ENCODE peak calls at places on chromosomes 3 and 15, in four cellular contexts. One of them, this sample, is unnamed.

GRCh38 chr3:42451546-42452230 is 41.3 kb upstream of the LYZL4 start:
- DNase-seq in HepG2: no peak
- DNase-seq in H1: no peak
- DNase-seq in spleen: peak; percentile 77
- DNase-seq in this sample: no peak

GRCh38 chr3:8784676-8785435 is 15.4 kb upstream of the OXTR start:
- DNase-seq in H1: no peak
- DNase-seq in spleen: no peak
- DNase-seq in HepG2: no peak
- DNase-seq in this sample: no peak

GRCh38 chr15:65323071-65323511 is 18.6 kb downstream of the RNU5B-1 start:
- DNase-seq in H1: no peak
- DNase-seq in HepG2: no peak
- DNase-seq in spleen: no peak
- DNase-seq in this sample: no peak

GRCh38 chr3:87625911-87626310 is 349.5 kb upstream of the POU1F1 start:
- DNase-seq in spleen: no peak
- DNase-seq in H1: no peak
- DNase-seq in HepG2: no peak
- DNase-seq in this sample: no peak

GRCh38 chr3:131361464-131362421 is 19.8 kb upstream of the NUDT16 start:
- DNase-seq in H1: peak; percentile 95
- DNase-seq in HepG2: no peak
- DNase-seq in spleen: peak; percentile 96
- DNase-seq in this sample: no peak

GRCh38 chr15:32838820-32839219 is 121.0 kb downstream of the GREM1 start:
- DNase-seq in spleen: no peak
- DNase-seq in HepG2: peak; percentile 71
- DNase-seq in H1: no peak
- DNase-seq in this sample: no peak

GRCh38 chr3:29144807-29145206 is 136.1 kb upstream of the RBMS3 start:
- DNase-seq in HepG2: no peak
- DNase-seq in H1: no peak
- DNase-seq in spleen: no peak
- DNase-seq in this sample: no peak

GRCh38 chr15:90598053-90598577 is 68.4 kb downstream of the CRTC3 start:
- DNase-seq in HepG2: peak; percentile 40
- DNase-seq in H1: no peak
- DNase-seq in spleen: peak; percentile 81
- DNase-seq in this sample: no peak

GRCh38 chr3:44223274-44223673 is 18.4 kb upstream of the TOPAZ1 start:
- DNase-seq in HepG2: no peak
- DNase-seq in spleen: no peak
- DNase-seq in H1: no peak
- DNase-seq in this sample: no peak

GRCh38 chr15:99454941-99455795 is 110.6 kb upstream of the MEF2A start:
- DNase-seq in H1: no peak
- DNase-seq in spleen: no peak
- DNase-seq in HepG2: peak; percentile 49
- DNase-seq in this sample: no peak

GRCh38 chr3:111538687-111539086 is 3.3 kb upstream of the CD96 start:
- DNase-seq in HepG2: peak; percentile 13
- DNase-seq in spleen: no peak
- DNase-seq in H1: no peak
- DNase-seq in this sample: no peak

GRCh38 chr3:99783009-99783573 is 34.6 kb upstream of the CMSS1 start:
- DNase-seq in H1: no peak
- DNase-seq in HepG2: no peak
- DNase-seq in spleen: no peak
- DNase-seq in this sample: no peak

GRCh38 chr15:70752142-70752754 is 11.1 kb downstream of the UACA start:
- DNase-seq in H1: no peak
- DNase-seq in HepG2: no peak
- DNase-seq in spleen: no peak
- DNase-seq in this sample: no peak

GRCh38 chr3:14512944-14513332 is 27.2 kb downstream of the GRIP2 start:
- DNase-seq in spleen: no peak
- DNase-seq in H1: no peak
- DNase-seq in HepG2: no peak
- DNase-seq in this sample: no peak

GRCh38 chr15:55992769-55993110 is 672 bp downstream of the NEDD4 start:
- DNase-seq in spleen: no peak
- DNase-seq in HepG2: peak; percentile 45
- DNase-seq in H1: no peak
- DNase-seq in this sample: no peak

GRCh38 chr3:45546636-45547201 is 47.8 kb upstream of the LIMD1 start:
- DNase-seq in H1: peak; percentile 13
- DNase-seq in HepG2: peak; percentile 16
- DNase-seq in spleen: no peak
- DNase-seq in this sample: no peak

GRCh38 chr15:60476713-60477112 is 2.2 kb downstream of the ICE2 start:
- DNase-seq in HepG2: peak; percentile 71
- DNase-seq in spleen: no peak
- DNase-seq in H1: no peak
- DNase-seq in this sample: no peak

GRCh38 chr15:66619152-66619903 is 53.5 kb upstream of the LCTL start:
- DNase-seq in H1: peak; percentile 44
- DNase-seq in HepG2: peak; percentile 52
- DNase-seq in spleen: peak; percentile 88
- DNase-seq in this sample: no peak

GRCh38 chr15:47997170-47997569 is 123.6 kb upstream of the SLC24A5 start:
- DNase-seq in spleen: no peak
- DNase-seq in H1: no peak
- DNase-seq in HepG2: no peak
- DNase-seq in this sample: no peak

GRCh38 chr3:78857494-78858111 is 910.2 kb downstream of the ROBO1 start:
- DNase-seq in H1: no peak
- DNase-seq in HepG2: no peak
- DNase-seq in spleen: no peak
- DNase-seq in this sample: no peak

GRCh38 chr15:40871749-40872617 is 2.1 kb downstream of the RHOV start:
- DNase-seq in HepG2: no peak
- DNase-seq in H1: no peak
- DNase-seq in spleen: no peak
- DNase-seq in this sample: no peak

GRCh38 chr3:198064420-198064819 is 104.4 kb downstream of the LMLN start:
- DNase-seq in H1: no peak
- DNase-seq in spleen: no peak
- DNase-seq in HepG2: no peak
- DNase-seq in this sample: no peak

GRCh38 chr3:198061119-198062067 is 101.4 kb downstream of the LMLN start:
- DNase-seq in spleen: no peak
- DNase-seq in H1: no peak
- DNase-seq in HepG2: no peak
- DNase-seq in this sample: no peak

GRCh38 chr3:198062068-198062465 is 102.0 kb downstream of the LMLN start:
- DNase-seq in spleen: no peak
- DNase-seq in H1: no peak
- DNase-seq in HepG2: no peak
- DNase-seq in this sample: no peak

GRCh38 chr3:198067416-198067815 is 107.4 kb downstream of the LMLN start:
- DNase-seq in HepG2: no peak
- DNase-seq in spleen: no peak
- DNase-seq in H1: no peak
- DNase-seq in this sample: no peak

GRCh38 chr3:198065897-198066296 is 105.9 kb downstream of the LMLN start:
- DNase-seq in HepG2: no peak
- DNase-seq in H1: no peak
- DNase-seq in spleen: no peak
- DNase-seq in this sample: no peak
- TF ChIP-seq POLR2AphosphoS5 in HepG2: no peak
- TF ChIP-seq POLR2AphosphoS5 in H1: no peak
- TF ChIP-seq POLR2AphosphoS5 in spleen: no peak
- TF ChIP-seq POLR2AphosphoS5 in this sample: no peak

DNA sequence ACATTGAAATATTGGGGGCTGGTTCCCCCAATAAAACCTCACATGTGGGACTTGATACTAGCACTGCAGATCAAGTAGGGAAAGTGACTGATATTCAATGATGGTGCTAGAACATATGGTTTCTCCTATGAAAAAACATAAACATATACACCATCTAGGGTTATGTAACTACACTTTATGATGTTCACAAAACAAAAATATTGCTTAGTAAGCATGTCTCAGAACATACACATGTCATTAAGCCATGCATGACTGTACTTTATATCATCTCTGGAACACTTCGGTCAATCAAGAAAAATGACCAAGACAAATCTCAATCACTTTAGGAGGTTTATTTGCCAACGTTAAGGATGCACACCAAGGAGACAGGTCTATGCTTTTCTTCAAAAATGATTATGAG is 57.4 kb downstream of the ZNF717 start:
- DNase-seq in H1: no peak
- DNase-seq in HepG2: no peak
- DNase-seq in spleen: no peak
- DNase-seq in this sample: no peak
- H3K9me3 ChIP-seq in H1: peaks cover 40% of the 10 kb centered on the region
- H3K9me3 ChIP-seq in HepG2: peaks cover 77% of the 10 kb centered on the region
- H3K9me3 ChIP-seq in spleen: peaks cover 100% of the 10 kb centered on the region
- H3K9me3 ChIP-seq in this sample: no peaks in the 10 kb centered on the region

DNA sequence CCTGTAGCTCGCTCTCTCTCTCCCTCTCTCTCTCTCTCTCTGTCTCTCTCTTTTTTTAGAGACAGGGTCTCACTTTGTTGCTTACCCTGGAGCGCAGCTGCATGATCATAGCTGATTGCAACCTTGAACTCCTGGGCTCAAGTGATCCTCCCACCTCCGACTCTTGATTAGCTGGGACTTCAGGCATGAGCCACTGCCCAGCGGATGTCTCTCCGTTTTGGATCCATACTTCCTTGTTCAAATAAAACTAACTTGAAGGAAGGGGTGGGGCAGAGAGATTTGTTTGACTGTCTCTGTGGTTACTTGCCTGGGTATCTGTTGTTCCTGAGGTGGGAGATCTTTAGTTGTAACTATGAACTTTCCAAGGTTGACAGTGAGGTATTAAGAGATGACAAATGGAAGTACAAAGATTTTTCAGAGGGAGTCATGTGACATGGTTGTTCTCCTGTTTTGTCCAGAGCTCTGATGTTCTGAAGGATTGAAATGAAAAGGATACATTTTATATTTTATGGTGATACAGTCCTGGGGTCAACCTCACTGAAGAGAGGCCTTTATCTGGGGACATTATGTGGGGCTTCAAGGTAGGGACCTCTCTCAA is 47.0 kb downstream of the STARD9 start:
- DNase-seq in spleen: no peak
- DNase-seq in HepG2: peak; percentile 3
- DNase-seq in H1: no peak
- DNase-seq in this sample: no peak
- TF ChIP-seq POLR2AphosphoS5 in spleen: no peak
- TF ChIP-seq POLR2AphosphoS5 in HepG2: no peak
- TF ChIP-seq POLR2AphosphoS5 in H1: no peak
- TF ChIP-seq POLR2AphosphoS5 in this sample: no peak

GRCh38 chr15:20353966-20354883 is 187.4 kb downstream of the GOLGA6L6 start:
- DNase-seq in HepG2: no peak
- DNase-seq in H1: no peak
- DNase-seq in spleen: peak; percentile 80
- DNase-seq in this sample: no peak

GRCh38 chr15:20349774-20350498 is 191.7 kb downstream of the GOLGA6L6 start:
- DNase-seq in spleen: peak; percentile 84
- DNase-seq in H1: no peak
- DNase-seq in HepG2: no peak
- DNase-seq in this sample: no peak

GRCh38 chr15:20355256-20355868 is 186.2 kb downstream of the GOLGA6L6 start:
- DNase-seq in HepG2: no peak
- DNase-seq in H1: no peak
- DNase-seq in spleen: peak; percentile 81
- DNase-seq in this sample: no peak

GRCh38 chr15:20351448-20351961 is 190.1 kb downstream of the GOLGA6L6 start:
- DNase-seq in HepG2: no peak
- DNase-seq in H1: no peak
- DNase-seq in spleen: peak; percentile 84
- DNase-seq in this sample: no peak

GRCh38 chr15:20352241-20353200 is 189.1 kb downstream of the GOLGA6L6 start:
- DNase-seq in spleen: peak; percentile 83
- DNase-seq in H1: no peak
- DNase-seq in HepG2: no peak
- DNase-seq in this sample: no peak
- H3K9me3 ChIP-seq in spleen: peaks cover 2% of the 10 kb centered on the region
- H3K9me3 ChIP-seq in H1: peaks cover 38% of the 10 kb centered on the region
- H3K9me3 ChIP-seq in HepG2: no peaks in the 10 kb centered on the region
- H3K9me3 ChIP-seq in this sample: no peaks in the 10 kb centered on the region

This sample was measured in SK-N-MC.